ENCODE peak calls at places on chromosomes 2 and 18, in ten cellular contexts. H, V, M, O, Q, T, L, Y, S and U are unnamed samples.

GRCh38 chr2:156908825-156909224 is 348.7 kb upstream of the GALNT5 start:
- DNase-seq in Y (no peak), T (no peak), H (no peak), S (no peak), L (peak), O (no peak), M (no peak), V (no peak), Q (no peak), U (peak)

GRCh38 chr2:137155351-137156104 is 390.2 kb downstream of the THSD7B start:
- DNase-seq in H (no peak), M (no peak), S (no peak), O (no peak), Q (no peak), L (peak), Y (no peak), V (no peak), T (peak), U (peak)

GRCh38 chr18:78069784-78070664 is 820.4 kb downstream of the GALR1 start:
- DNase-seq in L (no peak), S (no peak), T (no peak), O (no peak), Y (no peak), V (peak), H (no peak), M (no peak), Q (peak), U (no peak)

GRCh38 chr2:12397861-12398260 is 318.9 kb upstream of the TRIB2 start:
- DNase-seq in S (no peak), O (no peak), T (no peak), L (peak), H (no peak), M (no peak), V (no peak), Y (no peak), Q (no peak), U (no peak)

GRCh38 chr18:54717673-54718435 is 110.4 kb upstream of the RAB27B start:
- DNase-seq in V (peak), L (no peak), O (no peak), M (peak), Q (peak), H (no peak), T (peak), Y (peak), S (peak), U (peak)

GRCh38 chr2:23614701-23615100 is 229.7 kb downstream of the KLHL29 start:
- DNase-seq in M (no peak), V (no peak), Y (peak), H (no peak), T (no peak), O (no peak), S (peak), L (no peak), Q (no peak), U (no peak)

GRCh38 chr2:63786506-63786905 is 55.2 kb upstream of the UGP2 start:
- DNase-seq in Y (no peak), Q (no peak), V (no peak), L (no peak), H (no peak), O (no peak), S (no peak), T (no peak), M (no peak), U (no peak)

GRCh38 chr2:221100467-221101089 is 471.5 kb downstream of the EPHA4 start:
- DNase-seq in Y (no peak), M (no peak), O (no peak), T (peak), S (peak), V (no peak), Q (no peak), H (no peak), L (peak), U (no peak)

GRCh38 chr2:104473568-104473967 is 380.3 kb upstream of the POU3F3 start:
- DNase-seq in T (no peak), M (no peak), O (no peak), L (no peak), Y (no peak), Q (no peak), H (no peak), S (no peak), V (no peak), U (peak)

GRCh38 chr18:48105317-48105716 is 174.9 kb upstream of the SMAD2 start:
- DNase-seq in M (no peak), H (no peak), V (no peak), O (no peak), T (no peak), Q (no peak), S (peak), L (no peak), Y (no peak), U (no peak)

GRCh38 chr2:231891514-231891905 is 34.7 kb downstream of the NPPC start:
- DNase-seq in L (no peak), O (no peak), T (peak), Q (no peak), H (no peak), V (no peak), M (no peak), S (no peak), Y (no peak), U (no peak)

GRCh38 chr2:36438454-36438977 is 82.9 kb downstream of the CRIM1 start:
- DNase-seq in V (no peak), M (no peak), Q (no peak), H (no peak), Y (no peak), S (peak), T (peak), O (no peak), L (peak), U (peak)

GRCh38 chr2:36663851-36664715 is 32.4 kb upstream of the VIT start:
- DNase-seq in L (peak), Q (peak), M (peak), S (peak), Y (peak), V (peak), O (no peak), H (no peak), T (peak), U (peak)

GRCh38 chr2:218389333-218390150 is 7.5 kb downstream of the SLC11A1 start:
- DNase-seq in S (no peak), O (no peak), H (no peak), T (peak), Y (no peak), L (no peak), V (no peak), M (no peak), Q (no peak), U (no peak)

GRCh38 chr18:58315739-58316215 is 271.8 kb downstream of the NEDD4L start:
- DNase-seq in Q (no peak), Y (no peak), V (no peak), L (no peak), H (no peak), M (no peak), T (no peak), O (no peak), S (no peak), U (peak)

GRCh38 chr2:19738707-19739106 is 163.1 kb downstream of the TTC32 start:
- DNase-seq in Y (no peak), O (no peak), Q (no peak), H (no peak), V (no peak), L (peak), M (no peak), T (peak), S (no peak), U (no peak)

GRCh38 chr2:54331095-54331835 is 75.2 kb upstream of the TSPYL6 start:
- DNase-seq in Q (peak), O (peak), M (no peak), Y (no peak), T (no peak), V (peak), S (peak), L (no peak), H (no peak), U (no peak)